ENCODE peak calls at places on chromosomes 13 and 19, in six cellular contexts. One of them, this sample, is unnamed.
A peak's percentile ranks its signal among the peaks of the same experiment; 100 is the strongest.

GRCh38 chr13:110965755-110966134 is 50.9 kb upstream of the ANKRD10 start:
- DNase-seq in esophagus squamous epithelium: no peak
- DNase-seq in iris pigment epithelial cell: no peak
- DNase-seq in naive thymus-derived CD8-positive, alpha-beta T cell: no peak
- DNase-seq in C1 segment of cervical spinal cord: no peak
- DNase-seq in EL: no peak
- DNase-seq in this sample: no peak

GRCh38 chr13:39522329-39522728 is 80.7 kb downstream of the LHFPL6 start:
- DNase-seq in EL: no peak
- DNase-seq in esophagus squamous epithelium: no peak
- DNase-seq in C1 segment of cervical spinal cord: no peak
- DNase-seq in naive thymus-derived CD8-positive, alpha-beta T cell: no peak
- DNase-seq in iris pigment epithelial cell: no peak
- DNase-seq in this sample: no peak

GRCh38 chr19:5037936-5038335 is 69.0 kb downstream of the KDM4B start:
- DNase-seq in esophagus squamous epithelium: no peak
- DNase-seq in C1 segment of cervical spinal cord: no peak
- DNase-seq in iris pigment epithelial cell: no peak
- DNase-seq in naive thymus-derived CD8-positive, alpha-beta T cell: no peak
- DNase-seq in EL: no peak
- DNase-seq in this sample: no peak

GRCh38 chr19:38924383-38924782 is 6.2 kb downstream of the SARS2 start:
- DNase-seq in C1 segment of cervical spinal cord: no peak
- DNase-seq in naive thymus-derived CD8-positive, alpha-beta T cell: no peak
- DNase-seq in iris pigment epithelial cell: no peak
- DNase-seq in EL: no peak
- DNase-seq in esophagus squamous epithelium: no peak
- DNase-seq in this sample: no peak

GRCh38 chr19:33812388-33813330 is 16.0 kb downstream of the KCTD15 start:
- DNase-seq in naive thymus-derived CD8-positive, alpha-beta T cell: no peak
- DNase-seq in iris pigment epithelial cell: no peak
- DNase-seq in EL: no peak
- DNase-seq in esophagus squamous epithelium: no peak
- DNase-seq in C1 segment of cervical spinal cord: no peak
- DNase-seq in this sample: no peak

GRCh38 chr13:107231941-107232340 is 664.0 kb upstream of the ARGLU1 start:
- DNase-seq in EL: no peak
- DNase-seq in naive thymus-derived CD8-positive, alpha-beta T cell: no peak
- DNase-seq in iris pigment epithelial cell: no peak
- DNase-seq in C1 segment of cervical spinal cord: no peak
- DNase-seq in esophagus squamous epithelium: no peak
- DNase-seq in this sample: no peak

GRCh38 chr19:56156768-56157167 is 15.7 kb downstream of the ZNF444 start:
- DNase-seq in esophagus squamous epithelium: no peak
- DNase-seq in naive thymus-derived CD8-positive, alpha-beta T cell: no peak
- DNase-seq in C1 segment of cervical spinal cord: no peak
- DNase-seq in iris pigment epithelial cell: no peak
- DNase-seq in EL: no peak
- DNase-seq in this sample: no peak

GRCh38 chr13:48942131-48942530 is 33.6 kb upstream of the FNDC3A start:
- DNase-seq in naive thymus-derived CD8-positive, alpha-beta T cell: no peak
- DNase-seq in esophagus squamous epithelium: no peak
- DNase-seq in EL: peak; percentile 59
- DNase-seq in C1 segment of cervical spinal cord: no peak
- DNase-seq in iris pigment epithelial cell: peak; percentile 70
- DNase-seq in this sample: peak; percentile 11

GRCh38 chr19:33512021-33512420 is 9.6 kb downstream of the PEPD start:
- DNase-seq in EL: no peak
- DNase-seq in esophagus squamous epithelium: no peak
- DNase-seq in naive thymus-derived CD8-positive, alpha-beta T cell: no peak
- DNase-seq in iris pigment epithelial cell: no peak
- DNase-seq in C1 segment of cervical spinal cord: no peak
- DNase-seq in this sample: no peak

This sample was measured in AG08396.